ENCODE peak calls at places on chromosomes 1 and 21, in seven cellular contexts. F, U, R, X, E, T and Y are unnamed samples.

GRCh38 chr1:241136401-241136800 is 220.6 kb downstream of the RGS7 start:
- DNase-seq in F (no peak), U (no peak), R (no peak), X (no peak), E (no peak), T (no peak), Y (no peak)

GRCh38 chr21:42403611-42404231 is at the start of gene UBASH3A:
- DNase-seq in F (no peak), U (no peak), R (no peak), X (no peak), E (no peak), T (no peak), Y (no peak)

GRCh38 chr1:2921970-2922686 is 99.1 kb upstream of the ACTRT2 start:
- DNase-seq in F (no peak), U (no peak), R (no peak), X (peak; percentile 32), E (no peak), T (no peak), Y (no peak)

GRCh38 chr1:29518183-29518835 is 282.0 kb downstream of the PTPRU start:
- DNase-seq in F (no peak), U (no peak), R (no peak), X (no peak), E (no peak), T (no peak), Y (no peak)

GRCh38 chr1:2555634-2556276 is 416 bp upstream of the TNFRSF14 start:
- DNase-seq in F (no peak), U (peak; percentile 38), R (no peak), X (peak; percentile 73), E (no peak), T (no peak), Y (peak; percentile 67)

GRCh38 chr1:20361401-20361800 is 70.7 kb downstream of the VWA5B1 start:
- DNase-seq in F (no peak), U (no peak), R (no peak), X (no peak), E (no peak), T (no peak), Y (no peak)

GRCh38 chr1:235933017-235933416 is 66.3 kb upstream of the LYST start:
- DNase-seq in F (no peak), U (no peak), R (no peak), X (no peak), E (no peak), T (no peak), Y (no peak)

GRCh38 chr1:189103956-189104355 is 1373.7 kb downstream of the BRINP3 start:
- DNase-seq in F (no peak), U (no peak), R (no peak), X (no peak), E (peak; percentile 4), T (no peak), Y (no peak)

GRCh38 chr1:109985251-109986053 is 887 bp downstream of the AHCYL1 start:
- DNase-seq in F (no peak), U (no peak), R (no peak), X (peak; percentile 38), E (no peak), T (peak; percentile 45), Y (no peak)

GRCh38 chr1:19398309-19398760 is 86.2 kb downstream of the SLC66A1 start:
- DNase-seq in F (no peak), U (peak; percentile 92), R (peak; percentile 90), X (no peak), E (peak; percentile 99), T (peak; percentile 48), Y (no peak)

GRCh38 chr1:206682111-206682510 is 2.6 kb upstream of the MAPKAPK2 start:
- DNase-seq in F (no peak), U (no peak), R (no peak), X (no peak), E (no peak), T (no peak), Y (no peak)